ENCODE peak calls at places on chromosomes 6 and 20, in five cellular contexts. P is endothelial cell of umbilical vein, N is fibroblast of lung, Z is GM23338, J is PC-3. A is an unnamed sample.

GRCh38 chr6:36120539-36120938 is 9.8 kb upstream of the MAPK13 start:
- DNase-seq in P (no peak), N (no peak), Z (no peak), J (no peak), A (no peak)

GRCh38 chr6:131813991-131814390 is 6.2 kb downstream of the ENPP1 start:
- DNase-seq in P (no peak), N (no peak), Z (no peak), J (no peak), A (no peak)

GRCh38 chr6:72757926-72758325 is 136.1 kb downstream of the KCNQ5 start:
- DNase-seq in P (no peak), N (no peak), Z (no peak), J (no peak), A (no peak)

GRCh38 chr20:49846206-49846807 is 33.7 kb downstream of the SLC9A8 start:
- DNase-seq in P (peak; percentile 48), N (peak; percentile 64), Z (peak; percentile 92), J (peak; percentile 85), A (peak; percentile 76)

GRCh38 chr20:20466341-20466879 is 98.5 kb downstream of the INSM1 start:
- DNase-seq in P (no peak), N (peak; percentile 81), Z (no peak), J (no peak), A (peak; percentile 45)

GRCh38 chr20:61780066-61780465 is 285.6 kb downstream of the TAF4 start:
- DNase-seq in P (no peak), N (no peak), Z (no peak), J (no peak), A (no peak)

GRCh38 chr6:15207923-15208322 is 37.9 kb upstream of the JARID2 start:
- DNase-seq in P (no peak), N (peak; percentile 12), Z (peak; percentile 84), J (no peak), A (peak; percentile 87)

GRCh38 chr6:64409948-64410347 is 774.3 kb downstream of the PHF3 start:
- DNase-seq in P (no peak), N (no peak), Z (no peak), J (no peak), A (no peak)

GRCh38 chr6:108846628-108847027 is 1.6 kb upstream of the ARMC2 start:
- DNase-seq in P (no peak), N (no peak), Z (no peak), J (no peak), A (no peak)

GRCh38 chr6:35476004-35476403 is 7.8 kb downstream of the RPL10A start:
- DNase-seq in P (no peak), N (no peak), Z (peak; percentile 23), J (no peak), A (peak; percentile 11)

GRCh38 chr6:95413789-95414188 is 163.5 kb upstream of the MANEA start:
- DNase-seq in P (no peak), N (no peak), Z (peak; percentile 52), J (no peak), A (no peak)

GRCh38 chr6:26319405-26320128 is 45.4 kb upstream of the BTN3A2 start:
- DNase-seq in P (no peak), N (no peak), Z (peak; percentile 69), J (no peak), A (no peak)

DNA sequence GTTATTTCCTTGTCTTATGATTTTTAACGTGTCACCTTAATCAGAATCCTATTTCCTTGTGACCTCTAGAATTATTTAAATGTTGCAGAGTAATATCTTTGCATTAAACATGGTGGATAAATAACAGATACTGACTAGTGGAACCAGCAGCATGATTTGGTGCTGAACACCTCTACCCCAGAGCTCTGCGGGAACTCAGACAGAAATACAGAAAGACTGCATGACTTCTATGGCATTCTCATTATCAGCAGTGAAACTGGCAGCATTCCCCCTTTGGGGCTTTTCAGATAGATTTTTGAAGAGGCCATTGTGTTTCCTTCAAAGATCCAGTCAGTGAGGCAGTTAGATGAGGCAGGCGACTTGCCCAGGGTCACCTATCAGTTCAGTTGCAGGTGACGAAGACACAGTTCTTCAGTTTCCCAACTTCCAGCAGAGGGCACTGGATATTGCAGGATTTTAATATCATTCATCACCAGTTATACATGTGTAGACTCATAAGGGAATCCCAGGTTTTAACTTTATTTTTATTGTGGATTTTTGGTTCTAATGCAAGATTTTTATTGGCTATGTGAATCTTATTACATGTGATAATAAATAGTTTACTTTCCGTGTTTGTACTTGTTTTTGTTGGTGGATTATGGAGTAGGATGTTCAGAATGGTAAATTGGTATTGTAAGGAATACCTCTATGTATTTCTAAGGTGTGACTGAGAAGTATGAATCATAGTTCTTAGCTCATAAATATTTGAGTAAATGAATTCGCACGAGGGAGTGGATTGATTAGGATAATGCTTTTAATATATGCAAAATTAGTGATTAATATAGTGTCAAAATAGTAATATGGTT is 81.3 kb downstream of the AFDN start:
- DNase-seq in P (peak; percentile 15), N (peak; percentile 32), Z (peak; percentile 22), J (peak; percentile 65), A (peak; percentile 17)
- TF ChIP-seq CTCF in P (peak; percentile 15), N (no peak), Z (peak; percentile 43), J (peak; percentile 63), A (peak; percentile 67)

GRCh38 chr6:41798901-41799300 is 11.4 kb downstream of the TOMM6 start:
- DNase-seq in P (no peak), N (no peak), Z (no peak), J (no peak), A (no peak)
- H3K36me3 ChIP-seq in P (peaks cover 2% of the 10 kb centered on the region), N (no peaks in the 10 kb centered on the region), Z (no peaks in the 10 kb centered on the region), J (no peaks in the 10 kb centered on the region), A (peaks cover 6% of the 10 kb centered on the region)

GRCh38 chr6:106730264-106730663 is 100.9 kb downstream of the QRSL1 start:
- DNase-seq in P (no peak), N (no peak), Z (no peak), J (no peak), A (no peak)
- H3K4me2 ChIP-seq in P (no peak overlapping the region), N (no peak overlapping the region), Z (no peak overlapping the region), J (no peak overlapping the region), A (no peak overlapping the region)

GRCh38 chr6:31225735-31226134 is 46.2 kb downstream of the HLA-C start:
- DNase-seq in P (no peak), N (no peak), Z (no peak), J (peak; percentile 38), A (no peak)
- TF ChIP-seq CTCF in P (no peak), N (no peak), Z (no peak), J (no peak), A (no peak)

DNA sequence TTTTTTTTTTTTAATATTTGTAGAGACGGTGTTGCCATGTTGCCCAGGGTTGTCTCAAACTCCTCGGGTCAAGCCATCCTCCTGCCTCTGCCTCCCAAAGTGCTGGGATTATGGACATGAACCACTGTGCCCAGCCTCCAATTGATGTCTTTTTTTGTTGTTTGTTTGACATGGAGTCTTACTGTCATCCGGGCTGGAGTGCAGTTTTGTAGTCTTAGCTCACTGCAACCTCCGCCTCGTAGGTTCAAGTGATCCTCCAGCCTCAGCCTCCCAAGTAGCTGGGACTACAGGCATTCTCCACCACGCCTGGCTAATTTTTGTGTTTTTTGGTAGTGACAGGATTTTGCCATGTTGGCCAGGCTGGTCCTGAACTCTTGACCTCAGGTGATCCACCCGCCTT is 9.4 kb upstream of the MROH8 start:
- DNase-seq in P (no peak), N (no peak), Z (no peak), J (no peak), A (no peak)
- H3K36me3 ChIP-seq in P (peaks cover 18% of the 10 kb centered on the region), N (peaks cover 7% of the 10 kb centered on the region), Z (peaks cover 36% of the 10 kb centered on the region), J (peaks cover 56% of the 10 kb centered on the region), A (peaks cover 40% of the 10 kb centered on the region)

GRCh38 chr6:165986647-165987482 is 180.8 kb downstream of the TBXT start:
- DNase-seq in P (no peak), N (peak; percentile 36), Z (peak; percentile 68), J (no peak), A (no peak)
- H3K4me2 ChIP-seq in P (no peak overlapping the region), N (peak overlapping the region; percentile 93), Z (peak overlapping the region; percentile 89), J (no peak overlapping the region), A (peak overlapping the region; percentile 100)